ENCODE peak calls at places on chromosome 21, in eight cellular contexts. K is T-helper 2 cell; R is activated T-cell treated with anti-CD3 and anti-CD28 coated beads, Interleukin-2, amount 50 U/mL, for 4 hours; Z is NCI-H1694; M is Right ventricle myocardium superior; Q is substantia nigra; H is HT-29; B is NCI-H345. W is an unnamed sample.

GRCh38 chr21:33569986-33570385 is 18.5 kb downstream of the DONSON start:
- DNase-seq in H (no peak), R (no peak), Q (no peak), K (no peak), B (no peak), M (no peak), Z (no peak), W (no peak)

GRCh38 chr21:42781981-42782722 is 97.2 kb downstream of the WDR4 start:
- DNase-seq in B (no peak), H (no peak), K (no peak), R (no peak), Q (no peak), Z (no peak), M (no peak), W (peak; percentile 63)

GRCh38 chr21:28410264-28410663 is 582.4 kb downstream of the LTN1 start:
- DNase-seq in M (no peak), Q (no peak), H (no peak), B (no peak), Z (no peak), K (no peak), R (no peak), W (no peak)

GRCh38 chr21:42683371-42684108 is 30.1 kb downstream of the PDE9A start:
- DNase-seq in R (no peak), Q (no peak), K (no peak), H (no peak), M (no peak), B (no peak), Z (no peak), W (no peak)

GRCh38 chr21:18164933-18165332 is 79.7 kb upstream of the CHODL start:
- DNase-seq in K (no peak), Q (no peak), Z (peak; percentile 18), R (no peak), B (no peak), H (peak; percentile 16), M (no peak), W (no peak)

GRCh38 chr21:32508558-32508957 is 76.8 kb downstream of the TCP10L start:
- DNase-seq in M (no peak), R (no peak), H (no peak), Q (no peak), K (no peak), B (no peak), Z (no peak), W (no peak)

GRCh38 chr21:34545079-34545884 is 33.3 kb upstream of the KCNE1 start:
- DNase-seq in R (no peak), K (no peak), H (peak; percentile 65), Q (peak; percentile 31), Z (no peak), M (no peak), B (no peak), W (peak; percentile 68)

GRCh38 chr21:46080171-46081021 is 17.5 kb upstream of the COL6A2 start:
- DNase-seq in K (no peak), M (peak; percentile 85), Z (no peak), H (no peak), R (peak; percentile 4), Q (peak; percentile 18), B (no peak), W (no peak)

GRCh38 chr21:34885636-34886553 is 163.2 kb downstream of the RUNX1 start:
- DNase-seq in Q (no peak), K (peak; percentile 20), B (no peak), Z (no peak), M (no peak), R (no peak), H (peak; percentile 78), W (peak; percentile 63)

GRCh38 chr21:28239345-28239744 is 753.3 kb downstream of the LTN1 start:
- DNase-seq in Q (no peak), M (peak; percentile 82), H (no peak), B (no peak), K (no peak), Z (no peak), R (no peak), W (no peak)

GRCh38 chr21:35503646-35504045 is 454.5 kb upstream of the RUNX1 start:
- DNase-seq in B (no peak), Z (no peak), R (no peak), K (no peak), M (no peak), H (no peak), Q (no peak), W (no peak)

W was measured in retina.